ENCODE peak calls at places on chromosomes 16 and 17, in four cellular contexts. U, J, Z and N are unnamed samples.

GRCh38 chr16:77868478-77868877 is 80.1 kb downstream of the VAT1L start:
- DNase-seq in J (no peak), U (no peak), Z (no peak), N (no peak)

GRCh38 chr17:38798614-38799500 is 499 bp downstream of the PIP4K2B start:
- DNase-seq in Z (peak; percentile 40), J (no peak), U (peak; percentile 58), N (no peak)

GRCh38 chr17:80980397-80981061 is 11.1 kb upstream of the CHMP6 start:
- DNase-seq in Z (no peak), U (no peak), J (no peak), N (no peak)

GRCh38 chr16:14529010-14529669 is 100.9 kb downstream of the PARN start:
- DNase-seq in J (peak; percentile 87), U (peak; percentile 90), Z (peak; percentile 76), N (peak; percentile 78)

GRCh38 chr16:50683689-50684374 is 2.7 kb upstream of the SNX20 start:
- DNase-seq in J (no peak), Z (no peak), U (no peak), N (peak; percentile 34)

GRCh38 chr16:83345846-83346245 is 461.9 kb upstream of the HSBP1 start:
- DNase-seq in U (no peak), Z (no peak), J (no peak), N (no peak)

GRCh38 chr17:50837980-50838954 is 2.9 kb downstream of the WFIKKN2 start:
- DNase-seq in U (no peak), Z (no peak), J (no peak), N (no peak)

GRCh38 chr17:76149214-76149613 is 8.2 kb upstream of the FOXJ1 start:
- DNase-seq in J (no peak), U (no peak), Z (no peak), N (no peak)

GRCh38 chr17:18186271-18186982 is 2.8 kb downstream of the ALKBH5 start:
- DNase-seq in Z (no peak), J (no peak), U (no peak), N (no peak)

GRCh38 chr16:74450236-74450635 is 29.0 kb upstream of the CLEC18B start:
- DNase-seq in U (no peak), Z (no peak), J (no peak), N (no peak)

GRCh38 chr16:48014349-48015135 is 141.3 kb downstream of the ABCC12 start:
- DNase-seq in J (peak; percentile 38), U (no peak), Z (no peak), N (no peak)

GRCh38 chr16:13896543-13897182 is 23.3 kb upstream of the ERCC4 start:
- DNase-seq in Z (no peak), J (no peak), U (no peak), N (peak; percentile 24)

GRCh38 chr17:77329741-77330531 is 189.2 kb downstream of the SEC14L1 start:
- DNase-seq in U (peak; percentile 29), J (no peak), Z (peak; percentile 28), N (no peak)

DNA sequence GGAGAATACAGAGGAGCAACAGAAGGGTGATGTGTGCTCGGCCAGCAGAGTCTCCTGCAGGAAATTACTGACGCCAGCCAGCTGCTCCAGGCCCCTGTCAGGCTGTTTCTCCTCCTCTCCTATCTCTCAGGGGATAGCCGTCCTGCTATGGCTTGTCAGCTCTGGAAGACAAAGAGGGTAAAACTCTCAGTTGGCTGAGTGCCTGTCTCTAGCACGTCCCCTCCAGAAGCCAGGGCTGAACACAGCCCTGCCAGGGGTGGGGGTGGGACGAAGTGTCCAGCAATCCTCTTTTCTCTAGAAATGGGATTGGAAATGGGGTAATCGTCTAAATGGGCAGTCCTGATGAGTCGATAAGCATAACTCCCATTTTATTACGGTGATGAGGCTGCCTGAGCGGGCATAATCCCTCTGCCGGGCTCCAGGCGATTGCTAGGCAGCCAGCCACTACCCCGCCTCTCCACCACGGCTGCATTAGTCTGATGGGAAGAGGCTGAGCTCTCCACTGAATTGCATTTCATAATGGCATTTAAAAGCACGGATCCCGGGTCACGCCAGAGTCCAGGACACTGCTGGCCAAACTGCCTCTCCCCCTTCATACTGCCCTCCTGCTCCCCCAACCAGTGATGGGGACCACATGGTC is 89.0 kb upstream of the GNAO1 start:
- DNase-seq in U (peak; percentile 46), Z (no peak), J (no peak), N (no peak)
- H3K4me1 ChIP-seq in U (no peaks in the 10 kb centered on the region), Z (no peaks in the 10 kb centered on the region), J (peaks cover 4% of the 10 kb centered on the region), N (no peaks in the 10 kb centered on the region)

DNA sequence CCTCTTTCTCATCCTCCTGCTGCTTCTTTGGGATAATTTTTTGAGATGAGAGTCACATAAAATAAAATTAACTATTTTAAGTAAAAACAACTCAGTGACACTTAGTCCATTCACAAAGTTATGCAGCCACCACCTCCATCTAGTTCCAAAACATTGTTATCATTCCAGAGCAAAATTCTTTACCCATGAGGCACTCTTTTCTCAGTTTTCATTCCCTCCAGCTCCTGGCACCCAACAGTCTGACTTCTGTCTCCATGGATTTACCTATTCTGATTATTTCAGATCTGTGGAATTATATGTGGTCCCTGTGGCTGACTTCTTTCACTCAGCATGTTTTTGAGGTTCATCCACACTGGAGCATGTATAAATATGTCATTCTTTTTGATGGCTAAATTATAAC is 239.9 kb upstream of the DYNLRB2 start:
- DNase-seq in J (no peak), Z (no peak), U (no peak), N (no peak)
- H3K4me1 ChIP-seq in J (no peaks in the 10 kb centered on the region), Z (peaks cover 3% of the 10 kb centered on the region), U (no peaks in the 10 kb centered on the region), N (no peaks in the 10 kb centered on the region)

GRCh38 chr17:82930043-82930923 is 90.5 kb upstream of the ZNF750 start:
- DNase-seq in Z (no peak), J (no peak), U (no peak), N (no peak)
- H3K4me1 ChIP-seq in Z (no peaks in the 10 kb centered on the region), J (no peaks in the 10 kb centered on the region), U (no peaks in the 10 kb centered on the region), N (no peaks in the 10 kb centered on the region)

GRCh38 chr16:79274197-79274596 is 326.3 kb downstream of the MAF start:
- DNase-seq in Z (no peak), U (no peak), J (no peak), N (no peak)
- H3K4me1 ChIP-seq in Z (peaks cover 2% of the 10 kb centered on the region), U (no peaks in the 10 kb centered on the region), J (no peaks in the 10 kb centered on the region), N (peaks cover 18% of the 10 kb centered on the region)

GRCh38 chr16:68116256-68116853 is 31.2 kb downstream of the NFATC3 start:
- DNase-seq in J (peak; percentile 5), Z (no peak), U (no peak), N (peak; percentile 60)
- H3K4me1 ChIP-seq in J (no peaks in the 10 kb centered on the region), Z (peaks cover 6% of the 10 kb centered on the region), U (no peaks in the 10 kb centered on the region), N (peaks cover 42% of the 10 kb centered on the region)

GRCh38 chr16:87448866-87449265 is 44.0 kb downstream of the ZCCHC14 start:
- DNase-seq in J (no peak), U (no peak), Z (no peak), N (no peak)

GRCh38 chr16:87454391-87454790 is 38.4 kb downstream of the ZCCHC14 start:
- DNase-seq in Z (no peak), J (no peak), U (no peak), N (no peak)

GRCh38 chr16:87451563-87452210 is 41.1 kb downstream of the ZCCHC14 start:
- DNase-seq in Z (no peak), U (no peak), J (no peak), N (no peak)

GRCh38 chr16:87457051-87457611 is 35.7 kb downstream of the ZCCHC14 start:
- DNase-seq in J (no peak), Z (no peak), U (no peak), N (no peak)

DNA sequence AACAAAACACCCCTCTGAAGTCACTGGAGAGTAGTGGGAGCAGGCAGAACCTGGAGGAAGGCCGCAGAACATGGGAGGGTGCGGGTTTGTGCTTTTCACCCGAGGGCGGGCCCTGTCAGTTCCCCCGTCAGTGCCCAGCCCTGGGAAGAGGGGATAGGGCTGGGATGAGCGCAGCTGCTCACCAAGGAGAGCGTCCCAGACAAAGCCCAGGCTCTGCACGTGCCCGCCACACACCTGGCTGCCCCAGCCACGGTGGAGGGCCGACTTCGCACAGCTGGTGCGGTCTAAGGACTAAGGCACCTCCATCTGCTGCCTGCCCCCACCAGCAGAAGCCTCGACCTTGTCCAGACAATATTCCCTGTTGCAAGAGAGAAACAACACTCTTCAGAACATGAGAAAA is 39.5 kb downstream of the ZCCHC14 start:
- DNase-seq in U (no peak), J (no peak), Z (no peak), N (no peak)
- H3K4me1 ChIP-seq in U (no peaks in the 10 kb centered on the region), J (peaks cover 15% of the 10 kb centered on the region), Z (peaks cover 4% of the 10 kb centered on the region), N (no peaks in the 10 kb centered on the region)